ENCODE peak calls at places on chromosome 6, in six cellular contexts. S, H, B, P, L and F are unnamed samples.

GRCh38 chr6:131789219-131789618 is 18.6 kb upstream of the ENPP1 start:
- DNase-seq in H (no peak), P (no peak), L (no peak), S (no peak), B (no peak), F (no peak)

GRCh38 chr6:143187173-143187908 is 126.7 kb downstream of the AIG1 start:
- DNase-seq in B (no peak), L (no peak), P (no peak), S (no peak), H (no peak), F (no peak)

GRCh38 chr6:106829451-106829850 is 145.1 kb downstream of the CD24 start:
- DNase-seq in H (no peak), S (peak), P (no peak), L (no peak), B (no peak), F (no peak)

GRCh38 chr6:125220712-125221111 is 67.1 kb downstream of the TPD52L1 start:
- DNase-seq in B (no peak), H (no peak), P (no peak), L (no peak), S (no peak), F (no peak)

GRCh38 chr6:167426620-167427019 is 101.7 kb downstream of the TTLL2 start:
- DNase-seq in S (no peak), P (no peak), B (no peak), H (no peak), L (no peak), F (no peak)

GRCh38 chr6:18165746-18166145 is 10.5 kb downstream of the KDM1B start:
- DNase-seq in P (no peak), B (no peak), H (no peak), S (no peak), L (no peak), F (no peak)

GRCh38 chr6:111201764-111202163 is 114.5 kb downstream of the SLC16A10 start:
- DNase-seq in P (no peak), B (no peak), H (no peak), L (no peak), S (no peak), F (no peak)

GRCh38 chr6:154457046-154457713 is 53.3 kb downstream of the CNKSR3 start:
- DNase-seq in L (no peak), S (no peak), P (no peak), B (no peak), H (no peak), F (no peak)

GRCh38 chr6:81997091-81997926 is 244.8 kb upstream of the TENT5A start:
- DNase-seq in L (no peak), S (peak), B (no peak), H (peak), P (no peak), F (no peak)

GRCh38 chr6:122401104-122401503 is 1.7 kb downstream of the HSF2 start:
- DNase-seq in S (no peak), L (no peak), B (no peak), P (no peak), H (no peak), F (no peak)

GRCh38 chr6:87670707-87671106 is 31.3 kb downstream of the AKIRIN2 start:
- DNase-seq in P (no peak), S (no peak), B (no peak), L (no peak), H (no peak), F (no peak)

GRCh38 chr6:16736856-16737255 is 24.4 kb downstream of the ATXN1 start:
- DNase-seq in L (no peak), H (no peak), S (no peak), B (no peak), P (peak), F (no peak)

GRCh38 chr6:140956567-140957306 is 1176.0 kb upstream of the GJE1 start:
- DNase-seq in S (no peak), H (no peak), B (no peak), L (no peak), P (no peak), F (no peak)

GRCh38 chr6:87308970-87309369 is 13.4 kb upstream of the SMIM8 start:
- DNase-seq in P (no peak), B (no peak), H (no peak), L (no peak), S (no peak), F (no peak)

GRCh38 chr6:140977425-140977824 is 1155.3 kb upstream of the GJE1 start:
- DNase-seq in H (no peak), S (no peak), B (no peak), L (no peak), P (no peak), F (no peak)

GRCh38 chr6:120405947-120406346 is 928.3 kb downstream of the TBC1D32 start:
- DNase-seq in L (peak), B (peak), H (no peak), S (no peak), P (no peak), F (peak)

GRCh38 chr6:79373880-79374279 is 139.4 kb upstream of the HMGN3 start:
- DNase-seq in L (no peak), H (no peak), P (no peak), S (no peak), B (no peak), F (no peak)

GRCh38 chr6:135995160-135995898 is 143.8 kb downstream of the PDE7B start:
- DNase-seq in B (no peak), P (no peak), S (no peak), H (no peak), L (no peak), F (no peak)

DNA sequence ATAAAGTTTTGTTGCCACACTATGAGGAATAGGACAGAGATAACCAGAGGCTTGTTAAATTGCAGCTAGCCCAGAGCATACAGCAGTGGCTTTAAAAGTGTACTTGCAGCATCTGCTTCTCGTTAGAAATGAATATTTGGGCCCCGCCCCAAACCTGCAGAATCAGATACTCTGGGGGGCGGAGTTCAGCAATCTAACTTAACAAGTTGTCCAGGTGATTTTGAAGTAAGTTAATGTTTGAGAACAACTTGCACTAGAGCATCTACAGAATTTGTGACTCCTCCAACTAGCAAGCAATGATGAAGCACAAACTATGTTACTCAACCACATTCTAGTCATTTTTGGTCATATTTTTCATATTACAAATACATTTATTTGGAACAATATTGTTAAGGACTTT is 10.6 kb upstream of the SUPT3H start:
- DNase-seq in S (peak), L (no peak), B (no peak), H (no peak), P (no peak), F (no peak)
- TF ChIP-seq ATF3 in S (no peak), L (no peak), B (no peak), H (no peak), P (no peak), F (no peak)

DNA sequence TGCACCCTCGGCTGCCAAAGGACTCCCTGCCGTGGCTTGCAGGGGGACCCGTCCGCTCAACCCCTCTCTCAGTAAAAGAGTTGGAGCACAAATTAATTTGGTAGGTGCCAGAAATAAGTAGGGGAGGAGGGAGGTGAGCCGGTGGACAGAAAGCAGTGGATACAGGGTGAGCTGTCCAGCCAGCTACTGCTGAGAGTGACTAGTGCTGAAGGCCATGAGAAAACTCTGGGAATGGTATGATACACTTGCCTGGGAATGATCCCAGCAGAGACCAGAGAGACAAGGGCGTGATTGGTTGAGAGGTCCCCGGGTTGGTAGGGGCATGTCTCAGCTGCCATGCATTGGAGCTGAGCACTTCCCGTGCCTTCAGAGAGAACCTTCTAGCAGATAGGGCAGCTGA is 15.7 kb downstream of the FOXQ1 start:
- DNase-seq in H (no peak), P (no peak), S (no peak), B (no peak), L (no peak), F (no peak)
- TF ChIP-seq ATF3 in H (no peak), P (no peak), S (no peak), B (no peak), L (no peak), F (no peak)

GRCh38 chr6:85404497-85405174 is 45.2 kb upstream of the NT5E start:
- DNase-seq in B (peak), L (no peak), P (peak), H (no peak), S (no peak), F (no peak)
- TF ChIP-seq ATF3 in B (no peak), L (no peak), P (no peak), H (no peak), S (no peak), F (no peak)

GRCh38 chr6:11201015-11201414 is 31.5 kb downstream of the NEDD9 start:
- DNase-seq in P (no peak), H (no peak), L (no peak), S (no peak), B (no peak), F (no peak)
- TF ChIP-seq ATF3 in P (no peak), H (no peak), L (no peak), S (no peak), B (no peak), F (no peak)

GRCh38 chr6:161694995-161695394 is 421.1 kb upstream of the AGPAT4 start:
- DNase-seq in P (peak), B (peak), S (peak), L (no peak), H (no peak), F (no peak)
- TF ChIP-seq ATF3 in P (no peak), B (no peak), S (no peak), L (no peak), H (no peak), F (no peak)

DNA sequence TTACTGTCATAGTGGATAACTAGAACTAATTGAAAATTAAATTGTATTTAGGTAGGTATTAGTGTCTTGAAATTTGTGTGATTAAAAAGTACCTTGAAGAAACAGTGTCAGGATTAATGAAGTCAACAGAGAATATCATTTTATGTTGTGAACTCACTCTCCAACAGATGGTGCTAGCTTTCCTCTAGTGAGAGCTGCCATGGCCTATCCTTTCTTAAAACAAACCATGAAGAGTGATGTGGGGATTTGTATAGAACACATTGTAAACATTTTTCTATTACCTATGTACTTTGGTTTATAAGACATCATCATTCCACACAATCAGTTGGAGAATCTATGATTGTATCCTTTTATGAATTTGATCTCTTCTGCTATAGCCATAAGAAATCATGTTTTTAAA is 4.8 kb upstream of the SRSF12 start:
- DNase-seq in H (no peak), B (peak), S (no peak), L (no peak), P (peak), F (no peak)
- TF ChIP-seq ATF3 in H (no peak), B (no peak), S (no peak), L (no peak), P (no peak), F (no peak)